ENCODE peak calls at places on chromosome 22, in eight cellular contexts. One of them, this sample, is unnamed.

GRCh38 chr22:33896154-33896800 is 24.0 kb downstream of the LARGE1 start:
- DNase-seq in BE2C: no peak
- DNase-seq in PC-3: no peak
- DNase-seq in ovary: no peak
- DNase-seq in thoracic aorta: no peak
- DNase-seq in heart right ventricle: peak; percentile 39
- DNase-seq in HCT116: no peak
- DNase-seq in A549: no peak
- DNase-seq in this sample: no peak

GRCh38 chr22:32801436-32802290 is at the start of gene TIMP3:
- DNase-seq in BE2C: peak; percentile 79
- DNase-seq in heart right ventricle: peak; percentile 92
- DNase-seq in HCT116: no peak
- DNase-seq in A549: no peak
- DNase-seq in PC-3: no peak
- DNase-seq in thoracic aorta: peak; percentile 47
- DNase-seq in ovary: peak; percentile 78
- DNase-seq in this sample: peak; percentile 93

GRCh38 chr22:44318751-44319150 is 6.0 kb upstream of the SHISAL1 start:
- DNase-seq in ovary: no peak
- DNase-seq in A549: no peak
- DNase-seq in thoracic aorta: no peak
- DNase-seq in heart right ventricle: no peak
- DNase-seq in PC-3: no peak
- DNase-seq in HCT116: no peak
- DNase-seq in BE2C: no peak
- DNase-seq in this sample: no peak

GRCh38 chr22:24037851-24038765 is 27.0 kb downstream of the CABIN1 start:
- DNase-seq in thoracic aorta: no peak
- DNase-seq in BE2C: no peak
- DNase-seq in HCT116: no peak
- DNase-seq in heart right ventricle: no peak
- DNase-seq in ovary: no peak
- DNase-seq in A549: no peak
- DNase-seq in PC-3: no peak
- DNase-seq in this sample: no peak

GRCh38 chr22:23984430-23984829 is 4.5 kb downstream of the GSTT2 start:
- DNase-seq in ovary: no peak
- DNase-seq in thoracic aorta: no peak
- DNase-seq in HCT116: peak; percentile 48
- DNase-seq in A549: no peak
- DNase-seq in BE2C: peak; percentile 63
- DNase-seq in PC-3: no peak
- DNase-seq in heart right ventricle: no peak
- DNase-seq in this sample: peak; percentile 65

GRCh38 chr22:26751217-26751616 is 93.8 kb downstream of the MIAT start:
- DNase-seq in BE2C: no peak
- DNase-seq in heart right ventricle: peak; percentile 48
- DNase-seq in ovary: no peak
- DNase-seq in thoracic aorta: no peak
- DNase-seq in HCT116: no peak
- DNase-seq in A549: peak; percentile 36
- DNase-seq in PC-3: no peak
- DNase-seq in this sample: no peak

GRCh38 chr22:28608546-28608945 is 71.1 kb downstream of the TTC28 start:
- DNase-seq in A549: no peak
- DNase-seq in heart right ventricle: no peak
- DNase-seq in HCT116: no peak
- DNase-seq in PC-3: no peak
- DNase-seq in BE2C: no peak
- DNase-seq in thoracic aorta: no peak
- DNase-seq in ovary: no peak
- DNase-seq in this sample: no peak

GRCh38 chr22:42697542-42698013 is 23.1 kb downstream of the A4GALT start:
- DNase-seq in ovary: no peak
- DNase-seq in thoracic aorta: peak; percentile 85
- DNase-seq in PC-3: peak; percentile 44
- DNase-seq in HCT116: peak; percentile 49
- DNase-seq in BE2C: no peak
- DNase-seq in A549: peak; percentile 59
- DNase-seq in heart right ventricle: peak; percentile 93
- DNase-seq in this sample: peak; percentile 49

GRCh38 chr22:43561421-43562178 is 149.8 kb downstream of the MPPED1 start:
- DNase-seq in thoracic aorta: no peak
- DNase-seq in heart right ventricle: no peak
- DNase-seq in ovary: no peak
- DNase-seq in A549: no peak
- DNase-seq in BE2C: peak; percentile 79
- DNase-seq in HCT116: no peak
- DNase-seq in PC-3: no peak
- DNase-seq in this sample: no peak

GRCh38 chr22:30275625-30276024 is 9.0 kb upstream of the OSM start:
- DNase-seq in ovary: no peak
- DNase-seq in thoracic aorta: no peak
- DNase-seq in A549: no peak
- DNase-seq in PC-3: no peak
- DNase-seq in BE2C: no peak
- DNase-seq in HCT116: no peak
- DNase-seq in heart right ventricle: no peak
- DNase-seq in this sample: no peak

GRCh38 chr22:36365020-36365411 is 22.8 kb downstream of the MYH9 start:
- DNase-seq in BE2C: no peak
- DNase-seq in PC-3: peak; percentile 89
- DNase-seq in ovary: no peak
- DNase-seq in A549: peak; percentile 75
- DNase-seq in heart right ventricle: peak; percentile 80
- DNase-seq in HCT116: peak; percentile 76
- DNase-seq in thoracic aorta: peak; percentile 91
- DNase-seq in this sample: peak; percentile 81

GRCh38 chr22:44881624-44882023 is 128.2 kb downstream of the PHF21B start:
- DNase-seq in heart right ventricle: no peak
- DNase-seq in A549: no peak
- DNase-seq in BE2C: no peak
- DNase-seq in ovary: no peak
- DNase-seq in PC-3: peak; percentile 28
- DNase-seq in thoracic aorta: no peak
- DNase-seq in HCT116: no peak
- DNase-seq in this sample: no peak

GRCh38 chr22:35766654-35767580 is 49.2 kb downstream of the APOL5 start:
- DNase-seq in ovary: no peak
- DNase-seq in thoracic aorta: no peak
- DNase-seq in heart right ventricle: no peak
- DNase-seq in BE2C: no peak
- DNase-seq in A549: no peak
- DNase-seq in HCT116: no peak
- DNase-seq in PC-3: peak; percentile 67
- DNase-seq in this sample: no peak

GRCh38 chr22:26586556-26587325 is 3.2 kb downstream of the TPST2 start:
- DNase-seq in BE2C: no peak
- DNase-seq in thoracic aorta: no peak
- DNase-seq in A549: no peak
- DNase-seq in heart right ventricle: no peak
- DNase-seq in ovary: no peak
- DNase-seq in PC-3: no peak
- DNase-seq in HCT116: no peak
- DNase-seq in this sample: no peak

GRCh38 chr22:29300467-29300806 is 6.0 kb upstream of the GAS2L1 start:
- DNase-seq in ovary: no peak
- DNase-seq in A549: no peak
- DNase-seq in BE2C: no peak
- DNase-seq in HCT116: no peak
- DNase-seq in heart right ventricle: no peak
- DNase-seq in PC-3: no peak
- DNase-seq in thoracic aorta: no peak
- DNase-seq in this sample: no peak

GRCh38 chr22:26912985-26913384 is 255.6 kb downstream of the MIAT start:
- DNase-seq in ovary: no peak
- DNase-seq in HCT116: no peak
- DNase-seq in PC-3: no peak
- DNase-seq in thoracic aorta: no peak
- DNase-seq in heart right ventricle: no peak
- DNase-seq in BE2C: no peak
- DNase-seq in A549: no peak
- DNase-seq in this sample: no peak

GRCh38 chr22:45318558-45319318 is 9.0 kb downstream of the FAM118A start:
- DNase-seq in thoracic aorta: no peak
- DNase-seq in ovary: peak; percentile 36
- DNase-seq in PC-3: no peak
- DNase-seq in HCT116: no peak
- DNase-seq in BE2C: no peak
- DNase-seq in A549: no peak
- DNase-seq in heart right ventricle: no peak
- DNase-seq in this sample: no peak

GRCh38 chr22:27598792-27599191 is 202.8 kb downstream of the MN1 start:
- DNase-seq in ovary: no peak
- DNase-seq in HCT116: no peak
- DNase-seq in PC-3: no peak
- DNase-seq in BE2C: no peak
- DNase-seq in thoracic aorta: no peak
- DNase-seq in heart right ventricle: no peak
- DNase-seq in A549: no peak
- DNase-seq in this sample: no peak

GRCh38 chr22:44147821-44148574 is 32.7 kb upstream of the PARVG start:
- DNase-seq in HCT116: no peak
- DNase-seq in thoracic aorta: no peak
- DNase-seq in heart right ventricle: no peak
- DNase-seq in ovary: no peak
- DNase-seq in PC-3: no peak
- DNase-seq in BE2C: no peak
- DNase-seq in A549: no peak
- DNase-seq in this sample: no peak

GRCh38 chr22:23270798-23271596 is 90.7 kb downstream of the BCR start:
- DNase-seq in A549: no peak
- DNase-seq in heart right ventricle: no peak
- DNase-seq in BE2C: no peak
- DNase-seq in PC-3: no peak
- DNase-seq in thoracic aorta: no peak
- DNase-seq in ovary: no peak
- DNase-seq in HCT116: no peak
- DNase-seq in this sample: no peak

GRCh38 chr22:17501679-17502285 is 61.5 kb upstream of the SLC25A18 start:
- DNase-seq in heart right ventricle: peak; percentile 50
- DNase-seq in ovary: no peak
- DNase-seq in PC-3: peak; percentile 73
- DNase-seq in HCT116: peak; percentile 69
- DNase-seq in BE2C: peak; percentile 22
- DNase-seq in thoracic aorta: no peak
- DNase-seq in A549: peak; percentile 33
- DNase-seq in this sample: peak; percentile 82

GRCh38 chr22:31567196-31567595 is 70.9 kb downstream of the SFI1 start:
- DNase-seq in thoracic aorta: no peak
- DNase-seq in HCT116: no peak
- DNase-seq in PC-3: no peak
- DNase-seq in BE2C: no peak
- DNase-seq in A549: no peak
- DNase-seq in ovary: no peak
- DNase-seq in heart right ventricle: no peak
- DNase-seq in this sample: no peak

DNA sequence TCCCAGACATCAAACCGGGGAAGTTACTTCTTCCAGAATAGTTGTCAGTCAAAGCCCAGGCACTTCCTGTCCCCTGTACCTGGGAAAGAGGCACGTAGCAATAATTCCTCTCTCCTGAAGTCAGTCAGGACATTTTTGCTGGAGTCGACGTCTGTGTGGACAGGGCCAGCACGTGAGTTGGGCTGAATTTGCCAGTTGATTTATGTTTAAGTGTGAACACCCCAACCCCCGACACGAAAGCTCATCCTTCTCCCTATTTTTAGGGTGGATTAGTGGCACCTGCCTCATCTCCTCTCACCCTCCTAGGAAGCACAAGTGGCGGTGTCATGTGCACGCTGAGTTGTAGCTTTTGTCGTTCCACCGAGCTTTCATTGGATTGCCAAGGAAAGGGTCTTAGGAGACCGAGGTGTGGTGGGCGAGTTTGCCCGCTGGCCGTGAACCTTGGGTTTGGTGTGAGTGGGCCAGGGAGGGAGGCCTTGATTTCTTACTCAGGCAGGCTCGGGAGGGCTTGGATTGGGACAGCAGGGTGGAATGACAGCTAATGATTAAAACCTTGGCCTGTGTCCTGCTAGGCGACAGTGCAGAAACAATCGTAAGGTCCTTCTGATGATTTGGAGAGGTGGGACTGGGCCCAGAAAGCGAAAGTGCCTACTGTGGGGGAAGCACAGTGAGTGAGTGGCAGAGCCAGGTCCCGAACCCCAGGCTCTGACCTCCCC is 87.0 kb upstream of the CRYBB3 start:
- DNase-seq in A549: no peak
- DNase-seq in thoracic aorta: no peak
- DNase-seq in heart right ventricle: no peak
- DNase-seq in HCT116: no peak
- DNase-seq in PC-3: no peak
- DNase-seq in ovary: no peak
- DNase-seq in BE2C: no peak
- DNase-seq in this sample: no peak
- H3K4me3 ChIP-seq in A549: no peak overlapping the region
- H3K4me3 ChIP-seq in thoracic aorta: peak overlapping the region; percentile 78
- H3K4me3 ChIP-seq in heart right ventricle: peak overlapping the region; percentile 53
- H3K4me3 ChIP-seq in HCT116: no peak overlapping the region
- H3K4me3 ChIP-seq in PC-3: no peak overlapping the region
- H3K4me3 ChIP-seq in ovary: no peak overlapping the region
- H3K4me3 ChIP-seq in BE2C: no peak overlapping the region
- H3K4me3 ChIP-seq in this sample: no peak overlapping the region

GRCh38 chr22:41481925-41482318 is 13.0 kb downstream of the ACO2 start:
- DNase-seq in BE2C: no peak
- DNase-seq in PC-3: no peak
- DNase-seq in thoracic aorta: no peak
- DNase-seq in A549: no peak
- DNase-seq in HCT116: no peak
- DNase-seq in heart right ventricle: no peak
- DNase-seq in ovary: no peak
- DNase-seq in this sample: no peak
- H3K4me1 ChIP-seq in BE2C: peaks cover under 1% of the 10 kb centered on the region
- H3K4me1 ChIP-seq in PC-3: peaks cover 5% of the 10 kb centered on the region
- H3K4me1 ChIP-seq in thoracic aorta: peaks cover 62% of the 10 kb centered on the region
- H3K4me1 ChIP-seq in A549: no peaks in the 10 kb centered on the region
- H3K4me1 ChIP-seq in HCT116: peaks cover 29% of the 10 kb centered on the region
- H3K4me1 ChIP-seq in heart right ventricle: peaks cover 94% of the 10 kb centered on the region
- H3K4me1 ChIP-seq in ovary: peaks cover 5% of the 10 kb centered on the region
- H3K4me1 ChIP-seq in this sample: peaks cover 55% of the 10 kb centered on the region

DNA sequence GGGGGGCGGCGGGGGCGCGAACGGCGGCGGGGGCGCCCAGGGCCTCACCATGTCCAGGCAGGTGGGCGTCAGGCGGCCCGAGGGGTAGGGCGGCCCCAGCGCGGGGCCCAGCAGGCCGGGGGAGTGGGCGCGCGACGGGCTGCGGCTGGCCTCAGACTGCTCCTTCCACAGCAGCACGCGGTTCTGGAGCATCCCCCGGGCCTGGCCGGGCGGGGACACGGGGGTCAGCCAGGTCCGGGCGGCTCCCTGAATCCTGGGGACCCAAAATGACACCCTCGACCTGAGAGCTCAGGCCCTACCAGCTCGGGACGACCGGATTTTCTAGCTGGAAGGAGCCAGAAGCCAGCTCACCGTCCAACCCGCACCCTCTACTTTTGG is 5.5 kb upstream of the SLC16A8 start:
- DNase-seq in thoracic aorta: no peak
- DNase-seq in PC-3: no peak
- DNase-seq in HCT116: no peak
- DNase-seq in ovary: no peak
- DNase-seq in A549: no peak
- DNase-seq in BE2C: no peak
- DNase-seq in heart right ventricle: no peak
- DNase-seq in this sample: no peak
- H3K4me3 ChIP-seq in thoracic aorta: peak overlapping the region; percentile 66
- H3K4me3 ChIP-seq in PC-3: no peak overlapping the region
- H3K4me3 ChIP-seq in HCT116: no peak overlapping the region
- H3K4me3 ChIP-seq in ovary: no peak overlapping the region
- H3K4me3 ChIP-seq in A549: no peak overlapping the region
- H3K4me3 ChIP-seq in BE2C: no peak overlapping the region
- H3K4me3 ChIP-seq in heart right ventricle: no peak overlapping the region
- H3K4me3 ChIP-seq in this sample: no peak overlapping the region

GRCh38 chr22:46770726-46771125 is 8.3 kb downstream of the TBC1D22A start:
- DNase-seq in heart right ventricle: no peak
- DNase-seq in HCT116: no peak
- DNase-seq in A549: no peak
- DNase-seq in thoracic aorta: no peak
- DNase-seq in PC-3: no peak
- DNase-seq in ovary: no peak
- DNase-seq in BE2C: no peak
- DNase-seq in this sample: no peak
- H3K4me1 ChIP-seq in heart right ventricle: peaks cover 84% of the 10 kb centered on the region
- H3K4me1 ChIP-seq in HCT116: peaks cover 32% of the 10 kb centered on the region
- H3K4me1 ChIP-seq in A549: peaks cover 28% of the 10 kb centered on the region
- H3K4me1 ChIP-seq in thoracic aorta: peaks cover 41% of the 10 kb centered on the region
- H3K4me1 ChIP-seq in PC-3: peaks cover 22% of the 10 kb centered on the region
- H3K4me1 ChIP-seq in ovary: peaks cover 8% of the 10 kb centered on the region
- H3K4me1 ChIP-seq in BE2C: peaks cover 5% of the 10 kb centered on the region
- H3K4me1 ChIP-seq in this sample: no peaks in the 10 kb centered on the region